ENCODE peak calls at places on chromosome 7, in five cellular contexts. N, C, O, A and E are unnamed samples.

GRCh38 chr7:100044719-100045118 is 4.9 kb upstream of the ZSCAN21 start:
- DNase-seq in O (no peak), C (no peak), A (no peak), N (peak; percentile 28), E (peak; percentile 3)

GRCh38 chr7:51081270-51081890 is 235.2 kb downstream of the COBL start:
- DNase-seq in O (no peak), C (no peak), N (no peak), A (no peak), E (no peak)

GRCh38 chr7:151987748-151988529 is 31.7 kb downstream of the GALNTL5 start:
- DNase-seq in N (no peak), A (no peak), C (peak; percentile 42), O (no peak), E (no peak)

GRCh38 chr7:55172161-55172560 is 153.3 kb downstream of the EGFR start:
- DNase-seq in A (no peak), N (no peak), O (no peak), C (peak; percentile 50), E (no peak)

GRCh38 chr7:120089968-120090367 is 183.0 kb upstream of the KCND2 start:
- DNase-seq in N (peak; percentile 3), A (no peak), C (peak; percentile 42), O (no peak), E (no peak)

GRCh38 chr7:3861941-3862340 is 560.9 kb downstream of the SDK1 start:
- DNase-seq in A (peak; percentile 70), O (peak; percentile 67), N (no peak), C (peak; percentile 87), E (no peak)

GRCh38 chr7:111029574-111030357 is 61.2 kb upstream of the LRRN3 start:
- DNase-seq in O (no peak), C (peak; percentile 17), N (no peak), A (no peak), E (no peak)

GRCh38 chr7:103437623-103438022 is 8.4 kb downstream of the SLC26A5 start:
- DNase-seq in O (no peak), C (no peak), A (no peak), N (no peak), E (no peak)

GRCh38 chr7:88480266-88480665 is 173.6 kb upstream of the STEAP4 start:
- DNase-seq in A (no peak), N (no peak), O (no peak), C (no peak), E (no peak)

GRCh38 chr7:156096806-156097538 is 284.7 kb upstream of the SHH start:
- DNase-seq in C (no peak), O (no peak), N (no peak), A (no peak), E (no peak)

GRCh38 chr7:66779669-66780408 is 39.3 kb downstream of the RABGEF1 start:
- DNase-seq in O (no peak), A (no peak), N (no peak), C (peak; percentile 56), E (no peak)

GRCh38 chr7:151490706-151491105 is 29.0 kb downstream of the RHEB start:
- DNase-seq in N (no peak), O (no peak), C (no peak), A (no peak), E (no peak)

GRCh38 chr7:143214789-143215679 is 6.8 kb upstream of the TAS2R40 start:
- DNase-seq in A (peak; percentile 50), N (peak; percentile 77), O (peak; percentile 71), C (peak; percentile 85), E (peak; percentile 28)

GRCh38 chr7:50436133-50436802 is 13.9 kb downstream of the FIGNL1 start:
- DNase-seq in O (no peak), C (peak; percentile 82), N (no peak), A (no peak), E (no peak)

GRCh38 chr7:31052504-31052840 is 364 bp downstream of the ADCYAP1R1 start:
- DNase-seq in A (no peak), O (no peak), C (no peak), N (peak; percentile 82), E (peak; percentile 77)

GRCh38 chr7:17564678-17565209 is 266.3 kb downstream of the AHR start:
- DNase-seq in C (peak; percentile 90), O (no peak), N (no peak), A (no peak), E (no peak)

GRCh38 chr7:120360918-120361317 is 87.9 kb downstream of the KCND2 start:
- DNase-seq in A (no peak), N (no peak), O (no peak), C (no peak), E (no peak)

GRCh38 chr7:131225619-131226101 is 102.0 kb upstream of the MKLN1 start:
- DNase-seq in N (no peak), A (peak; percentile 66), O (peak; percentile 84), C (peak; percentile 61), E (no peak)

GRCh38 chr7:84492128-84492527 is 297.5 kb upstream of the SEMA3A start:
- DNase-seq in A (no peak), C (no peak), N (no peak), O (no peak), E (no peak)

GRCh38 chr7:27992755-27993478 is 187.7 kb downstream of the JAZF1 start:
- DNase-seq in N (no peak), C (no peak), O (no peak), A (no peak), E (no peak)

GRCh38 chr7:102280521-102280920 is 6.1 kb upstream of the SH2B2 start:
- DNase-seq in N (no peak), O (no peak), C (no peak), A (no peak), E (no peak)

GRCh38 chr7:33757563-33758165 is 147.7 kb upstream of the BMPER start:
- DNase-seq in N (peak; percentile 45), C (peak; percentile 47), O (no peak), A (peak; percentile 67), E (no peak)

GRCh38 chr7:156999611-157000046 is 10.8 kb downstream of the MNX1 start:
- DNase-seq in O (no peak), C (no peak), N (peak; percentile 64), A (no peak), E (no peak)

GRCh38 chr7:140698477-140698876 is 2.0 kb downstream of the NDUFB2 start:
- DNase-seq in C (no peak), O (no peak), N (no peak), A (peak; percentile 36), E (no peak)

GRCh38 chr7:45697576-45698136 is 123.5 kb downstream of the ADCY1 start:
- DNase-seq in N (no peak), C (peak; percentile 57), A (no peak), O (no peak), E (no peak)

GRCh38 chr7:135976312-135977019 is 693 bp downstream of the MTPN start:
- DNase-seq in A (no peak), O (no peak), C (peak; percentile 1), N (peak; percentile 67), E (peak; percentile 42)

GRCh38 chr7:22589641-22590141 is 89.7 kb upstream of the STEAP1B start:
- DNase-seq in C (peak; percentile 81), A (peak; percentile 75), N (no peak), O (peak; percentile 67), E (no peak)

GRCh38 chr7:28347964-28348363 is 64.4 kb upstream of the CREB5 start:
- DNase-seq in N (no peak), C (peak; percentile 76), A (no peak), O (no peak), E (no peak)

GRCh38 chr7:92255308-92255707 is 9.5 kb downstream of the ANKIB1 start:
- DNase-seq in C (peak; percentile 93), A (no peak), O (no peak), N (no peak), E (no peak)

GRCh38 chr7:64905133-64905532 is 2.1 kb downstream of the ZNF273 start:
- DNase-seq in C (no peak), O (no peak), N (no peak), A (no peak), E (no peak)

GRCh38 chr7:6590645-6591110 is 857 bp downstream of the INTS15 start:
- DNase-seq in N (no peak), A (no peak), O (peak; percentile 68), C (no peak), E (no peak)
- H3K27ac ChIP-seq in N (peak overlapping the region; percentile 75), A (peak overlapping the region; percentile 66), O (peak overlapping the region; percentile 87), C (peak overlapping the region; percentile 86), E (peak overlapping the region; percentile 65)

DNA sequence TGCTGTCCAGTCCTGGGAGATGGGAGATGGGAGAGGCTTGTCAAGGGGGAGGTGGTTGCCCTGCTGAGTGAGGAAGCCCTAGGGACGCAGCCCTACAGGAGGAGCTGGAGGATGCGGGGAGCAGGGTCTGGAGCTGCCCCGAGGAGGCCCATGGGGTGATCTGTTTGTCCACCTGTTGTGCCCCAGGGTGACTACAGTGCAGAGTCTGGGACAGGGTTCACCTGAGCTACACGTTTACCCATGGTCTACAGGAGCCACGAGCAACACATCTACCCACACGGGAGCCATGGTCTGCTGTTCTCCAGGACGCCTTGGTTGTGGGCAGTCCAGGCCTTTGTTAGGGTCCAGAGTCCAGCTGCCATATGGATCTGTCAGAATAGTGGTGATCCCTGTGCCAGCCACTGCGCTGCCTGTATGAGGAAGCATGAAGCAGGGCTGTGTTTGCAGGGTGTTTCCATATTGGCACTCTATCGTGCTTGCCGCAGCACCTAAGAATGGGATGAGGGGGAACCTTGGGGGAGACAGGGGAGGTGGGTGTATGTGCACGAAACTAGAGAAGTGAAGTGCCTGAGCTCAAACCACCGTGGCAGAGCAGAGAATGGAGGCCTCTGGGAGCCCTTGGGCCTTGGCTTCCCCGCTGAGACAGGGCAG is 23.7 kb downstream of the ZNF775 start:
- DNase-seq in C (no peak), A (no peak), N (no peak), O (peak; percentile 42), E (no peak)
- H3K27ac ChIP-seq in C (no peak overlapping the region), A (no peak overlapping the region), N (no peak overlapping the region), O (no peak overlapping the region), E (no peak overlapping the region)

DNA sequence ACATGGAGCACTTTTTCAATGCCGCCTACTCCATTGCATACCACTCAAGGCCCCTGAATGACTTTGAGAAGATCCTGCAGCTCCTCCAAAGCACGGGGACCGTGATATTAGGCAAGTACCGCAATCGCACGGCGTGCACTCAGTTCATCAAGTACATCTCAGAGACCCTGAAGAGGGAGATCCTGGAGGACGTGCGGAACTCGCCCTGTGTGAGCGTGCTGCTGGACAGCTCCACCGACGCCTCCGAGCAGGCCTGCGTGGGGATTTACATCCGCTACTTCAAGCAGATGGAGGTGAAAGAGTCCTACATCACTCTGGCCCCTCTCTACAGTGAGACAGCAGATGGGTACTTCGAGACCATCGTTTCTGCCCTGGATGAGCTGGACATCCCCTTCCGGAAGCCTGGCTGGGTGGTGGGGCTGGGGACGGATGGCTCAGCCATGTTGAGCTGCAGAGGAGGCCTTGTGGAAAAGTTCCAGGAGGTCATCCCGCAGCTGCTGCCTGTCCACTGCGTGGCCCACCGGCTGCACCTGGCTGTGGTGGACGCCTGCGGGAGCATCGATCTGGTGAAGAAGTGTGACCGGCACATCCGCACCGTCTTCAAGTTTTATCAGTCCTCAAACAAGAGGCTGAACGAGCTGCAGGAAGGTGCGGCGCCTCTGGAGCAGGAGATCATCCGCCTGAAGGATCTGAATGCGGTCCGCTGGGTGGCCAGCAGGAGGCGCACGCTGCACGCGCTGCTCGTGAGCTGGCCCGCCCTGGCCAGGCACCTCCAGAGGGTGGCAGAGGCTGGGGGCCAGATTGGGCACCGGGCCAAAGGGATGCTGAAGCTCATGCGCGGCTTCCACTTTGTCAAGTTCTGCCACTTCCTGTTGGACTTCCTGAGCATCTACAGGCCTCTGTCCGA is 12.7 kb upstream of the ATP6V0E2 start:
- DNase-seq in C (no peak), A (no peak), O (no peak), N (peak; percentile 65), E (no peak)
- H3K27ac ChIP-seq in C (no peak overlapping the region), A (no peak overlapping the region), O (no peak overlapping the region), N (no peak overlapping the region), E (no peak overlapping the region)

DNA sequence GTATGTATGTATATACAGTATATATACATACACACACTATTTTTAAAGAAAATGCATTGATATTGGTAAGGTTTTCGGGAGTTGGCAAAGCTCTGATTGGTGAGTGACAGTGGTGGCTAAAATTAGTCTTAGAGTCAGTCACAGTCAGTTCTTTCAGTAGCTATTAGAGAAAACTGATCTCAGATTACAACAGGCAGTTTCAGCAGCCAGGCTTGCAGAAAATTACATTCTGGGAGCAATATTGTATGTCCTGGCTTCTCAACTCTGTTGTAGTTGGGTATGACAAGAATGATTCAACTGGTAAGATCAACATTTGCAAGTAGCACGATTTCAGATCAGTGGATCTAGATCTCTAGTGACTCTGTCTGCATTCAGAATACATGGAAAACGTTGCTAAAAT is 897.9 kb upstream of the AUTS2 start:
- DNase-seq in O (no peak), N (no peak), C (peak; percentile 65), A (no peak), E (no peak)
- H3K27ac ChIP-seq in O (no peak overlapping the region), N (no peak overlapping the region), C (no peak overlapping the region), A (no peak overlapping the region), E (no peak overlapping the region)